ENCODE peak calls at places on chromosomes 1 and 21, in ten cellular contexts. B, K, W, M, O, Y, G, A, N and J are unnamed samples.

GRCh38 chr1:59686574-59686973 is 128.2 kb upstream of the HOOK1 start:
- DNase-seq in B (no peak), K (no peak), W (no peak), M (no peak), O (no peak), Y (no peak), G (no peak), A (no peak), N (no peak), J (no peak)

GRCh38 chr1:109771712-109772657 is 8.3 kb upstream of the EPS8L3 start:
- DNase-seq in B (peak; percentile 6), K (no peak), W (peak; percentile 10), M (no peak), O (no peak), Y (no peak), G (peak; percentile 15), A (no peak), N (no peak), J (no peak)

GRCh38 chr1:66676616-66677298 is 75.5 kb upstream of the DYNLT5 start:
- DNase-seq in B (no peak), K (no peak), W (no peak), M (peak; percentile 95), O (peak; percentile 95), Y (no peak), G (no peak), A (no peak), N (no peak), J (peak; percentile 89)

GRCh38 chr1:61119085-61119484 is 36.7 kb downstream of the NFIA start:
- DNase-seq in B (no peak), K (no peak), W (no peak), M (no peak), O (no peak), Y (no peak), G (no peak), A (no peak), N (no peak), J (no peak)

GRCh38 chr1:16083486-16083885 is 10.0 kb upstream of the FAM131C start:
- DNase-seq in B (no peak), K (no peak), W (no peak), M (no peak), O (no peak), Y (no peak), G (no peak), A (no peak), N (no peak), J (no peak)

GRCh38 chr1:233394860-233395717 is 67.6 kb downstream of the MAP3K21 start:
- DNase-seq in B (peak; percentile 39), K (no peak), W (no peak), M (peak; percentile 52), O (peak; percentile 33), Y (no peak), G (no peak), A (no peak), N (peak; percentile 82), J (peak; percentile 14)

GRCh38 chr1:52674497-52675384 is 23.4 kb downstream of the COA7 start:
- DNase-seq in B (no peak), K (no peak), W (no peak), M (peak; percentile 46), O (peak; percentile 26), Y (no peak), G (no peak), A (no peak), N (peak; percentile 40), J (no peak)

GRCh38 chr1:15703562-15703961 is 19.4 kb downstream of the PLEKHM2 start:
- DNase-seq in B (peak; percentile 63), K (no peak), W (peak; percentile 74), M (peak; percentile 95), O (peak; percentile 94), Y (no peak), G (peak; percentile 88), A (peak; percentile 60), N (no peak), J (peak; percentile 72)

GRCh38 chr1:1971017-1971416 is 32.6 kb downstream of the CFAP74 start:
- DNase-seq in B (no peak), K (no peak), W (no peak), M (no peak), O (no peak), Y (no peak), G (no peak), A (no peak), N (no peak), J (no peak)

GRCh38 chr1:110630770-110631663 is 24.9 kb upstream of the KCNA2 start:
- DNase-seq in B (peak; percentile 82), K (peak; percentile 23), W (peak; percentile 73), M (peak; percentile 16), O (no peak), Y (peak; percentile 88), G (peak; percentile 77), A (peak; percentile 80), N (peak; percentile 92), J (no peak)

GRCh38 chr1:184462170-184462569 is 75.3 kb downstream of the C1orf21 start:
- DNase-seq in B (no peak), K (no peak), W (no peak), M (no peak), O (no peak), Y (no peak), G (no peak), A (no peak), N (no peak), J (no peak)

DNA sequence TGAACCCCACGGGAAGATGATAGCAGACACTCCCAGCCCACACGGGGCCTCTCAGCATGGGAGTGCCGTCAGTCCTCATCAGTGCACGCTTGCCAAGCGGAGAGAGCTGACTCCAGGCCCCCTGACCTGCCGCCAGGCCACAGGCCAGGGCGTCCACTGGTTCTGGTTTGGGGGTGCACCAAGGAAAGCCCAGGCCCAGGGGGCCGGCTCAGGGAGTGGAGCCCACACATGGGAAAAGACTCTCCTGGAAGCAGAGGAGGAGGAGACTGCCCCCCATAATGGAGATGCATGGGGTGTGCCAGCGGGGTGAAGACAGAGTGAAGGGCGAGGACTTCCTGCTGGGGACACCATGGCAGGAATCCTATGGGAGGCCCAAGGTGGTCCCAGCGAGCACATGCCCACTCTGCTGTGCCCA is 6.4 kb downstream of the TRIM11 start:
- DNase-seq in B (no peak), K (no peak), W (no peak), M (no peak), O (no peak), Y (no peak), G (no peak), A (no peak), N (no peak), J (no peak)
- H3K36me3 ChIP-seq in B (peaks cover 10% of the 10 kb centered on the region), K (peaks cover 54% of the 10 kb centered on the region), W (peaks cover 60% of the 10 kb centered on the region), M (peaks cover 16% of the 10 kb centered on the region), O (peaks cover 8% of the 10 kb centered on the region), Y (peaks cover 24% of the 10 kb centered on the region), G (peaks cover 78% of the 10 kb centered on the region), A (peaks cover 76% of the 10 kb centered on the region), N (no peaks in the 10 kb centered on the region), J (peaks cover 36% of the 10 kb centered on the region)

GRCh38 chr1:208117410-208117809 is 126.8 kb downstream of the PLXNA2 start:
- DNase-seq in B (no peak), K (no peak), W (no peak), M (no peak), O (no peak), Y (no peak), G (no peak), A (no peak), N (no peak), J (no peak)
- TF ChIP-seq CTCF in B (no peak), K (no peak), W (no peak), M (no peak), O (no peak), Y (no peak), G (no peak), A (no peak), N (no peak), J (no peak)

DNA sequence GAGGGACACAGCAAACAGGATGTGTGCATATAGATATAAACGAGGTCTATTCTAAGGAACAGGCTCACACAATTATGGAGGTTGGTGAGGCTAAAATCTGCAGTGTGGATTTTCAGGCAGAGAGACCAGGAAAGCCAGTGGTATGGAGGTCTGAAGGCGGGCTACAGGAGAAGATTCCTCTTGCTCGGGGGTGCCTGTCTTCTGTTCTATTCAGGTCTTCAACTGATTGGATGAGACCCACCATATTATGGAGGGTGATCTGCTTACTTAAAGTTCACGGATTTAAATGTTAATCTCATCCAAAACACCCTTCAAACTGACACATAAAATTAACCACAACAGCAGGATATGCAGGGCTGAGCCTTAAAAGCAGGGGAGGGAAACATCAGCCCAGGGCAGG is 238.5 kb downstream of the PTPRU start:
- DNase-seq in B (no peak), K (no peak), W (no peak), M (no peak), O (no peak), Y (no peak), G (no peak), A (no peak), N (no peak), J (no peak)
- H3K36me3 ChIP-seq in B (no peaks in the 10 kb centered on the region), K (no peaks in the 10 kb centered on the region), W (no peaks in the 10 kb centered on the region), M (no peaks in the 10 kb centered on the region), O (no peaks in the 10 kb centered on the region), Y (no peaks in the 10 kb centered on the region), G (no peaks in the 10 kb centered on the region), A (no peaks in the 10 kb centered on the region), N (no peaks in the 10 kb centered on the region), J (no peaks in the 10 kb centered on the region)

GRCh38 chr1:153355445-153356071 is 2.1 kb upstream of the S100A9 start:
- DNase-seq in B (peak; percentile 32), K (no peak), W (peak; percentile 61), M (peak; percentile 49), O (peak; percentile 25), Y (no peak), G (peak; percentile 72), A (peak; percentile 53), N (peak; percentile 90), J (no peak)
- TF ChIP-seq CTCF in B (peak; percentile 15), K (peak; percentile 99), W (peak; percentile 49), M (peak; percentile 32), O (peak; percentile 24), Y (no peak), G (peak; percentile 10), A (no peak), N (peak; percentile 62), J (peak; percentile 62)

DNA sequence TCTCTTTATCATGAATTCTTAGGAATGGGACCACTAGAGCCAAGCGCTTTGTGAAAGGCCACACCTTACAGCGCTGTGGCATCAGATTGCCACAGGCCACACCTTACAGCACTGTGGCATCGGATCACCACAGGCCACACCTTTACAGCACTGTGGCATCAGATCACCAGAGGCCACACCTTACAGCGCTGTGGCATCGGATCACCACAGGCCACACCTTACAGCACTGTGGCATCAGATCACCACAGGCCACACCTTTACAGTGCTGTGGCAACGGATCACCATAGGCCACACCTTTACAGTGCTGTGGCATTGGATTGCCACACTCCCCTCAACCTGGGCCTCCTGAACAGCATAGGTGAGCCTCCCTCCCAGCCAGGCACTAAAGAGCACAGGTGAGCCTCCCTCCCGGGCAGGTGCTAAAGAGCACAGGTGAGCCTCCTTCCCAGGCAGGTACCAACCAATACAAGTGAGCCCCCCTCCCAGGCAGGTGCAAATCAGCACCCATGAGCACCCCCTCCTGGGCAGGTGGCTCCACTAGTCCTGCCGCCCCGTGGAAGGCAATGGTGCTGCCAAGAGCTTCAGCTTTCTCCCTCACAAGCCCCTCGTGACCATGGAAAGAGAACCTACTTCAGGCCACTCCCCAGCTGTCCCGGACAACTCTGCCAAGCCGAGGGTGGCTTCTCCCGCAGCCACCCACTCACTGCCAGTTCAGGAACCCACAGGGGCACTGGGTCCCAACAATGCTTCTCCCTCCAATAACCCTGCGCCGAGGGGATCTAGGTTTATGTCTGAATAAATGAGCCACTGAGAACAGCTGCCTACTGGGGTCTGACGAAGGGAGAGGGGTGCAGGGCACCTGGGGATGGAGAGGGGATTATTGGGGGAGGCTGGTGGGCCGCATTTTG is 46.7 kb downstream of the PRDM15 start:
- DNase-seq in B (no peak), K (peak; percentile 1), W (no peak), M (no peak), O (no peak), Y (peak; percentile 34), G (no peak), A (no peak), N (no peak), J (no peak)
- H3K36me3 ChIP-seq in B (peaks cover 3% of the 10 kb centered on the region), K (peaks cover 16% of the 10 kb centered on the region), W (peaks cover 55% of the 10 kb centered on the region), M (no peaks in the 10 kb centered on the region), O (peaks cover 4% of the 10 kb centered on the region), Y (no peaks in the 10 kb centered on the region), G (peaks cover 51% of the 10 kb centered on the region), A (peaks cover 62% of the 10 kb centered on the region), N (no peaks in the 10 kb centered on the region), J (peaks cover 5% of the 10 kb centered on the region)

GRCh38 chr1:163361123-163361934 is 39.6 kb downstream of the NUF2 start:
- DNase-seq in B (no peak), K (no peak), W (no peak), M (peak; percentile 6), O (no peak), Y (no peak), G (no peak), A (no peak), N (peak; percentile 69), J (no peak)
- TF ChIP-seq CTCF in B (peak; percentile 14), K (peak; percentile 54), W (peak; percentile 33), M (peak; percentile 46), O (peak; percentile 45), Y (no peak), G (no peak), A (no peak), N (peak; percentile 69), J (peak; percentile 51)